ENCODE peak calls at places on chromosome 14, in ten cellular contexts. B is tibial artery; F is CD8-positive, alpha-beta T cell; N is thoracic aorta; D is dorsolateral prefrontal cortex; E is stomach; O is WERI-Rb-1; A is esophagus squamous epithelium; X is neural progenitor cell; M is esophagus muscularis mucosa. U is an unnamed sample.

GRCh38 chr14:64556526-64556925 is 6.8 kb downstream of the PPP1R36 start:
- DNase-seq in B (no peak), F (no peak), N (no peak), D (no peak), E (no peak), O (no peak), A (no peak), X (no peak), M (no peak), U (no peak)

GRCh38 chr14:100261621-100262020 is 22.7 kb downstream of the YY1 start:
- DNase-seq in B (no peak), F (no peak), N (no peak), D (no peak), E (no peak), O (no peak), A (no peak), X (no peak), M (no peak), U (no peak)

GRCh38 chr14:80387563-80387981 is 176.3 kb upstream of the DIO2 start:
- DNase-seq in B (no peak), F (no peak), N (no peak), D (peak), E (no peak), O (no peak), A (no peak), X (no peak), M (no peak), U (peak)

GRCh38 chr14:89406941-89407340 is 10.1 kb downstream of the FOXN3 start:
- DNase-seq in B (no peak), F (no peak), N (no peak), D (no peak), E (no peak), O (no peak), A (no peak), X (no peak), M (no peak), U (no peak)

GRCh38 chr14:78022059-78022458 is 148.1 kb upstream of the NRXN3 start:
- DNase-seq in B (no peak), F (no peak), N (no peak), D (peak), E (peak), O (peak), A (no peak), X (peak), M (peak), U (no peak)

GRCh38 chr14:71141701-71142374 is 234.6 kb downstream of the PCNX1 start:
- DNase-seq in B (no peak), F (no peak), N (no peak), D (no peak), E (no peak), O (no peak), A (no peak), X (no peak), M (no peak), U (no peak)

GRCh38 chr14:95523051-95523817 is 6.8 kb upstream of the SYNE3 start:
- DNase-seq in B (no peak), F (peak), N (no peak), D (no peak), E (no peak), O (no peak), A (no peak), X (no peak), M (no peak), U (no peak)

GRCh38 chr14:80390911-80391310 is 179.6 kb upstream of the DIO2 start:
- DNase-seq in B (no peak), F (no peak), N (no peak), D (no peak), E (no peak), O (no peak), A (no peak), X (peak), M (no peak), U (no peak)

GRCh38 chr14:63388766-63389431 is 70.2 kb upstream of the GPHB5 start:
- DNase-seq in B (peak), F (peak), N (peak), D (peak), E (peak), O (peak), A (no peak), X (peak), M (no peak), U (no peak)

GRCh38 chr14:32468955-32469354 is 139.9 kb downstream of the AKAP6 start:
- DNase-seq in B (no peak), F (no peak), N (no peak), D (no peak), E (no peak), O (no peak), A (no peak), X (no peak), M (no peak), U (no peak)

GRCh38 chr14:64438181-64438839 is 27.0 kb upstream of the AKAP5 start:
- DNase-seq in B (no peak), F (no peak), N (no peak), D (no peak), E (no peak), O (no peak), A (no peak), X (no peak), M (no peak), U (no peak)

GRCh38 chr14:45678163-45678562 is 425.2 kb upstream of the MIS18BP1 start:
- DNase-seq in B (no peak), F (no peak), N (no peak), D (no peak), E (no peak), O (no peak), A (no peak), X (no peak), M (no peak), U (no peak)
- TF ChIP-seq CTCF in B (no peak), F (no peak), N (no peak), D (no peak), E (no peak), O (no peak), A (no peak), X (no peak), M (no peak), U (no peak)

GRCh38 chr14:24264298-24264697 is 1.3 kb upstream of the TGM1 start:
- DNase-seq in B (peak), F (no peak), N (no peak), D (no peak), E (no peak), O (no peak), A (no peak), X (no peak), M (no peak), U (no peak)

GRCh38 chr14:24263848-24264247 is 871 bp upstream of the TGM1 start:
- DNase-seq in B (no peak), F (no peak), N (no peak), D (no peak), E (no peak), O (no peak), A (no peak), X (no peak), M (no peak), U (no peak)

GRCh38 chr14:24261969-24262327 is 1.0 kb downstream of the TGM1 start:
- DNase-seq in B (no peak), F (no peak), N (no peak), D (no peak), E (no peak), O (no peak), A (no peak), X (no peak), M (no peak), U (no peak)

GRCh38 chr14:24261256-24261968 is 1.6 kb downstream of the TGM1 start:
- DNase-seq in B (no peak), F (no peak), N (no peak), D (no peak), E (no peak), O (no peak), A (no peak), X (no peak), M (no peak), U (no peak)

GRCh38 chr14:24262821-24263733 is at the start of gene TGM1:
- DNase-seq in B (peak), F (no peak), N (no peak), D (no peak), E (no peak), O (peak), A (no peak), X (no peak), M (no peak), U (no peak)
- H3K27ac ChIP-seq in B (no peak), F (no peak), N (no peak), D (no peak), E (no peak), O (peak), A (peak), X (no peak), M (no peak), U (peak)

GRCh38 chr14:51552768-51553426 is 98.8 kb upstream of the FRMD6 start:
- DNase-seq in B (no peak), F (no peak), N (no peak), D (no peak), E (no peak), O (no peak), A (no peak), X (no peak), M (no peak), U (peak)

GRCh38 chr14:51552275-51552674 is 99.4 kb upstream of the FRMD6 start:
- DNase-seq in B (no peak), F (no peak), N (no peak), D (no peak), E (no peak), O (no peak), A (no peak), X (peak), M (no peak), U (no peak)

GRCh38 chr14:51554339-51554920 is 97.3 kb upstream of the FRMD6 start:
- DNase-seq in B (no peak), F (no peak), N (no peak), D (no peak), E (no peak), O (no peak), A (no peak), X (no peak), M (no peak), U (no peak)

GRCh38 chr14:51554953-51555352 is 96.8 kb upstream of the FRMD6 start:
- DNase-seq in B (no peak), F (no peak), N (no peak), D (no peak), E (no peak), O (no peak), A (no peak), X (peak), M (no peak), U (no peak)
- TF ChIP-seq CTCF in B (no peak), F (no peak), N (no peak), D (no peak), E (no peak), O (peak), A (no peak), X (peak), M (no peak), U (no peak)

GRCh38 chr14:69238883-69239282 is 21.1 kb upstream of the GALNT16 start:
- DNase-seq in B (no peak), F (no peak), N (no peak), D (no peak), E (no peak), O (no peak), A (no peak), X (no peak), M (no peak), U (no peak)

GRCh38 chr14:69237142-69237541 is 22.8 kb upstream of the GALNT16 start:
- DNase-seq in B (no peak), F (no peak), N (no peak), D (no peak), E (no peak), O (no peak), A (no peak), X (no peak), M (no peak), U (no peak)

GRCh38 chr14:69235708-69236107 is 24.2 kb upstream of the GALNT16 start:
- DNase-seq in B (no peak), F (no peak), N (no peak), D (no peak), E (no peak), O (no peak), A (no peak), X (no peak), M (no peak), U (no peak)

GRCh38 chr14:69240527-69241173 is 19.3 kb upstream of the GALNT16 start:
- DNase-seq in B (no peak), F (no peak), N (no peak), D (no peak), E (no peak), O (no peak), A (no peak), X (no peak), M (no peak), U (no peak)

DNA sequence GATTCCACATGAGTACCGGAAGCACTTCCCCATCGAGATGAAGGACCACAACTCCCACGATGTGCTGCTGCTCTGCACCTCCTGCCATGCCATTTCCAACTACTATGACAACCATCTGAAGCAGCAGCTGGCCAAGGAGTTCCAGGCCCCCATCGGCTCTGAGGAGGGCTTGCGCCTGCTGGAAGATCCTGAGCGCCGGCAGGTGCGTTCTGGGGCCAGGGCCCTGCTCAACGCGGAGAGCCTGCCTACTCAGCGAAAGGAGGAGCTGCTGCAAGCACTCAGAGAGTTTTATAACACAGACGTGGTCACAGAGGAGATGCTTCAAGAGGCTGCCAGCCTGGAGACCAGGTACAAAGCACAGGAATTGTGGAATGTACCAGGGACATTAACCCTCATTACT is 22.4 kb upstream of the GALNT16 start:
- DNase-seq in B (no peak), F (no peak), N (no peak), D (no peak), E (no peak), O (no peak), A (no peak), X (no peak), M (no peak), U (no peak)
- H3K27ac ChIP-seq in B (no peak), F (no peak), N (no peak), D (no peak), E (no peak), O (no peak), A (no peak), X (no peak), M (no peak), U (no peak)

DNA sequence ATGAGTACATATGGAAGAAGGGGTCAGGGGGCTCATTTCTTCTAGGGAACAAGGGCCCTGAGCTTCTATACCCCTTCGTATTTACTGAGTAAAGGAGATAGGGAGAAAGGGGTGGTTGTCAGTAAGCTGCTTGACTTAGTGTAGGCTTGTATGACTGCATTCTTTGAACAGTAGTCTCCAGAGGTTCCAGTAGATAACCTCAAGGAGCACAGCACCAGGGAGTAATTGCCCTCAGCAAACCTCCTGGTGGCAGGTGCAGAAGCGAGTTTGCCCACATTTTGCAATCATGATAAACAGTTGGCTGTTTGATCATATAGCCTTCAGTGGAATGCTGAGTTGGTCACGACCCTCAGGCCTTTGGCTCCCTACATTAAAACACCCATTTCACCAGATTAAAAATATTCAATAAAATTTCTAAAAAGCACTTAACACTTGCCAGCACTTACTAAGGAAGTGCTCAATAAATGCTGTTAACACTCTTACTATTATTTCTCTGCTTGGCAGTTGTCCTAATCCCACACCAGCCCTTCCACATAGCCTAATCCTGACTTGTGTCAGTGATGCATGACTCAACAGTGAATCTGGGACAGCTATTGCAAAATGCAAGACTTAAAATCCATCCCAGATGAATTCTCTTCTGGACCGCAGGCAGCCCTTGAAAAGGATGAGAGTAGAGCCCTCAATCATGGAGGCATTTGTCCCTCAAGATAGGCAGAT is 3.7 kb upstream of the DHRS4L2 start:
- DNase-seq in B (no peak), F (no peak), N (no peak), D (no peak), E (peak), O (no peak), A (no peak), X (no peak), M (no peak), U (no peak)
- TF ChIP-seq CTCF in B (no peak), F (no peak), N (no peak), D (no peak), E (no peak), O (no peak), A (no peak), X (no peak), M (no peak), U (no peak)

DNA sequence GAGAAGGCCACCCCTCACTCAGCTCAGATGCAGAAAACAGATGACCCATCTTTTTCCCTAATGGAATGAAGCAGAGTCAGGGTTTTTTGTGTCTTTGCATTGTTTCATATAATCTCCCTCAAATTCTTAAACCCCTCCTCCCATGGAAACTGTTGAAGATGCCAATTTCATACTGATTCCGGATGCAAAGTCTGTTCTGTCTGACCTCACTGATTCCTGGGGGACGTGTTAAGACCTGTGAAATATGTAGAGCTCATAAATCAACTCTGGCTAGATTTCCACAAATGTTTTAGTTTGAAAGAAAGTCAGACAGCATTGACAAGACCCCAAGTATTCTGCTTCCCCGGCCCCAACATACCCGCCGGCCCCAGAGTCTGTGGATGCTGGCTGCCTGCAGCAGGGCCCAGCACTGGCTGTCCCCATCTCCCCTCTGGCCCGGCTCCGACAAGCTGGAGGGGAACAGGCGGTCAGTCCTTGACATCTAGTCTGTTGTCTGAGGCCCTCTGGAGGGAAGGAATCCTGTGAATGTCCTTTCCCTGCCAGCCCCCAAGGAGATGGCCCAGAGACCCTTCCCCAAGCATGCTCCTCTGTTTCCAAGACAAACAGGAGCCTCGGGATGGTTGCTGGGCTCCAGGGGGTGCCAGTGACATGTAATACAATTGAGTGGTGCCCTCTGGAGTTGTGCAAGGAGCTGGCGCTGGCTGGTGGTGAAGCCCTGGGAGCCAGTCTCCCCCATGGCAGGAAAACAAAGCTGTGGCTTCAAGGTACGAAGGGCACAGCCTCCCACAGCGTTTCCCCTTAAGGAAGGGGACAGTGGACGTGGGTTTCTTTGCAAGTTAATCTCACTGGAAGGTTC is 22.4 kb downstream of the FBLN5 start:
- DNase-seq in B (peak), F (no peak), N (no peak), D (no peak), E (no peak), O (no peak), A (no peak), X (no peak), M (no peak), U (no peak)
- H3K27ac ChIP-seq in B (peak), F (no peak), N (peak), D (no peak), E (no peak), O (no peak), A (no peak), X (no peak), M (peak), U (peak)

GRCh38 chr14:55133416-55133815 is 4.4 kb downstream of the LGALS3 start:
- DNase-seq in B (no peak), F (no peak), N (no peak), D (no peak), E (no peak), O (no peak), A (no peak), X (peak), M (no peak), U (no peak)
- TF ChIP-seq CTCF in B (peak), F (no peak), N (peak), D (no peak), E (peak), O (no peak), A (peak), X (peak), M (peak), U (no peak)

GRCh38 chr14:24848427-24848826 is 201.5 kb downstream of the STXBP6 start:
- DNase-seq in B (no peak), F (no peak), N (no peak), D (no peak), E (no peak), O (no peak), A (no peak), X (no peak), M (no peak), U (no peak)

GRCh38 chr14:24843494-24843893 is 206.5 kb downstream of the STXBP6 start:
- DNase-seq in B (no peak), F (no peak), N (no peak), D (no peak), E (no peak), O (no peak), A (no peak), X (no peak), M (no peak), U (no peak)

GRCh38 chr14:24843999-24844398 is 205.9 kb downstream of the STXBP6 start:
- DNase-seq in B (no peak), F (no peak), N (no peak), D (no peak), E (no peak), O (no peak), A (no peak), X (no peak), M (no peak), U (no peak)

GRCh38 chr14:24847568-24847967 is 202.4 kb downstream of the STXBP6 start:
- DNase-seq in B (no peak), F (no peak), N (no peak), D (no peak), E (no peak), O (no peak), A (no peak), X (no peak), M (no peak), U (no peak)

DNA sequence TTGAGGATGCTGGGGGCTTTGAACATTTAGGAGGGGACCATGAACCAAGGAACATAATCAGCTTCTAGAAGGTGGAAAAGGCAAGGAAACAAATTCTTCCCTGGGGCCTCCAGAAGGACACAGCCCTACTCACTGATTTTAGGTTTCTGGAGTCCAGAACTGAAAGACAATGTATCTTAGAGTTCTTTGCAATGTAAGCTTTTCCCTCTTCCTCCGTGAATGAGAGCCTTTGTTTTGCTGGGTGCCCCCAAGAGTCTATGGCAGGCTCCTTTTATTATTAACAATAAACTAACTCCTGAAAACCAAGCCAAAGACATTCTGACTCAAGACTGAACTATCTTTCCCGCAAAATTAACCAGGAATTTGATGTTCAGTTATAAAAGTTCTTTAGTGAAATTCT is 204.1 kb downstream of the STXBP6 start:
- DNase-seq in B (no peak), F (no peak), N (no peak), D (no peak), E (no peak), O (no peak), A (no peak), X (no peak), M (no peak), U (no peak)
- H3K27ac ChIP-seq in B (no peak), F (no peak), N (no peak), D (no peak), E (no peak), O (no peak), A (no peak), X (no peak), M (no peak), U (no peak)

GRCh38 chr14:104293851-104294627 is 155.7 kb downstream of the KIF26A start:
- DNase-seq in B (peak), F (no peak), N (no peak), D (no peak), E (no peak), O (peak), A (no peak), X (peak), M (no peak), U (no peak)
- TF ChIP-seq CTCF in B (no peak), F (no peak), N (no peak), D (no peak), E (no peak), O (peak), A (no peak), X (peak), M (no peak), U (no peak)

U was measured in breast epithelium.